ENCODE peak calls at places on chromosomes 2 and 18, in ten cellular contexts. Z is GM12891, T is stomach, Y is GM23338, I is Panc1, C is transverse colon, E is HCT116, V is endothelial cell of umbilical vein, O is K562, J is HL-60. X is an unnamed sample.
A peak's percentile ranks its signal among the peaks of the same experiment; 100 is the strongest.

GRCh38 chr2:112910219-112910618 is 746 bp upstream of the IL37 start:
- DNase-seq in C (no peak), I (no peak), J (no peak), T (no peak), Y (no peak), O (no peak), V (no peak), E (no peak), Z (no peak), X (no peak)

GRCh38 chr2:120433816-120434290 is 87.9 kb downstream of the INHBB start:
- DNase-seq in I (no peak), O (no peak), Z (no peak), V (no peak), Y (no peak), T (no peak), C (no peak), E (no peak), J (no peak), X (no peak)

GRCh38 chr2:126722546-126722945 is 66.6 kb downstream of the GYPC start:
- DNase-seq in V (no peak), T (no peak), C (no peak), Z (no peak), E (no peak), O (no peak), J (no peak), Y (no peak), I (no peak), X (no peak)

GRCh38 chr2:127355407-127356008 is 32.3 kb downstream of the MAP3K2 start:
- DNase-seq in T (no peak), O (peak; percentile 44), V (peak; percentile 25), E (peak; percentile 27), Y (peak; percentile 75), I (no peak), J (no peak), Z (peak; percentile 10), C (no peak), X (no peak)

GRCh38 chr2:63283273-63283672 is 232.6 kb downstream of the OTX1 start:
- DNase-seq in E (no peak), C (no peak), Z (no peak), V (no peak), J (no peak), O (no peak), T (no peak), Y (no peak), I (no peak), X (no peak)

GRCh38 chr2:71608034-71608433 is 154.7 kb downstream of the DYSF start:
- DNase-seq in T (peak; percentile 13), O (no peak), V (no peak), J (no peak), Z (no peak), C (no peak), I (no peak), Y (no peak), E (no peak), X (no peak)

GRCh38 chr2:63163231-63163845 is 112.7 kb downstream of the OTX1 start:
- DNase-seq in Z (no peak), J (no peak), C (no peak), I (no peak), Y (peak; percentile 11), O (no peak), T (no peak), V (no peak), E (no peak), X (no peak)

GRCh38 chr18:5197461-5197860 is 404 bp upstream of the AKAIN1 start:
- DNase-seq in T (no peak), V (no peak), C (no peak), J (no peak), O (no peak), Z (no peak), E (no peak), I (no peak), Y (peak; percentile 30), X (no peak)

GRCh38 chr2:61288070-61288841 is 126.3 kb downstream of the C2orf74 start:
- DNase-seq in T (no peak), Z (no peak), O (peak; percentile 60), Y (no peak), C (no peak), J (no peak), E (no peak), I (no peak), V (no peak), X (no peak)

GRCh38 chr2:64595397-64596160 is 58.1 kb downstream of the SERTAD2 start:
- DNase-seq in O (peak; percentile 32), Z (no peak), Y (peak; percentile 65), E (peak; percentile 27), T (no peak), J (no peak), I (peak; percentile 27), C (peak; percentile 34), V (no peak), X (no peak)

GRCh38 chr2:147945660-147946059 is 74.9 kb downstream of the ORC4 start:
- DNase-seq in O (no peak), V (peak; percentile 28), C (no peak), T (no peak), Z (no peak), J (no peak), Y (peak; percentile 32), I (no peak), E (no peak), X (no peak)

GRCh38 chr2:152473151-152473857 is 138.3 kb downstream of the FMNL2 start:
- DNase-seq in E (no peak), Z (no peak), T (no peak), V (no peak), Y (no peak), C (no peak), O (no peak), I (no peak), J (no peak), X (no peak)

GRCh38 chr18:48399303-48400075 is 9.7 kb downstream of the ZBTB7C start:
- DNase-seq in J (no peak), Z (no peak), T (no peak), C (no peak), O (no peak), I (no peak), E (no peak), V (no peak), Y (no peak), X (no peak)

GRCh38 chr2:6877402-6878305 is at the start of gene RSAD2:
- DNase-seq in V (peak; percentile 37), C (peak; percentile 22), Z (no peak), I (no peak), T (peak; percentile 40), O (peak; percentile 22), Y (no peak), E (no peak), J (no peak), X (no peak)

GRCh38 chr2:57711991-57712390 is 334.6 kb upstream of the VRK2 start:
- DNase-seq in O (no peak), C (no peak), T (no peak), I (no peak), Z (no peak), E (no peak), Y (no peak), V (no peak), J (no peak), X (no peak)

GRCh38 chr2:124283090-124283489 is 258.0 kb downstream of the CNTNAP5 start:
- DNase-seq in Z (no peak), V (no peak), T (peak; percentile 39), O (no peak), C (no peak), Y (no peak), I (no peak), J (no peak), E (no peak), X (peak; percentile 91)

GRCh38 chr2:177147093-177147694 is 65.4 kb upstream of the HNRNPA3 start:
- DNase-seq in J (no peak), Z (no peak), V (peak; percentile 83), Y (peak; percentile 78), T (no peak), O (peak; percentile 44), E (no peak), I (no peak), C (no peak), X (no peak)

GRCh38 chr2:241733391-241734207 is 831 bp upstream of the D2HGDH start:
- DNase-seq in T (no peak), V (no peak), O (no peak), I (no peak), Y (no peak), Z (no peak), J (no peak), C (no peak), E (no peak), X (no peak)

GRCh38 chr2:54560146-54560881 is 104.2 kb downstream of the SPTBN1 start:
- DNase-seq in Z (no peak), J (peak; percentile 54), E (no peak), C (peak; percentile 69), T (no peak), V (peak; percentile 52), I (no peak), O (peak; percentile 48), Y (peak; percentile 40), X (no peak)

GRCh38 chr2:37344453-37345361 is at the start of gene QPCT:
- DNase-seq in O (peak; percentile 29), J (no peak), Z (peak; percentile 57), Y (peak; percentile 46), E (no peak), I (no peak), C (peak; percentile 69), V (peak; percentile 39), T (peak; percentile 43), X (no peak)

GRCh38 chr2:88355486-88355885 is 97.0 kb downstream of the FOXI3 start:
- DNase-seq in E (no peak), T (no peak), I (no peak), O (no peak), Y (peak; percentile 29), C (no peak), V (no peak), Z (no peak), J (no peak), X (no peak)

GRCh38 chr18:12431561-12431960 is 23.8 kb downstream of the PRELID3A start:
- DNase-seq in J (no peak), T (no peak), C (no peak), O (no peak), Z (no peak), I (no peak), Y (no peak), V (no peak), E (no peak), X (no peak)
- TF ChIP-seq POLR2AphosphoS5 in J (no peak), T (no peak), C (no peak), O (no peak), Z (no peak), I (no peak), Y (no peak), V (no peak), E (no peak), X (no peak)

GRCh38 chr2:157264099-157264498 is 6.6 kb downstream of the GALNT5 start:
- DNase-seq in C (no peak), O (no peak), V (no peak), I (no peak), E (no peak), Y (no peak), J (no peak), Z (no peak), T (no peak), X (no peak)
- TF ChIP-seq POLR2AphosphoS5 in C (no peak), O (no peak), V (no peak), I (no peak), E (no peak), Y (no peak), J (no peak), Z (no peak), T (no peak), X (no peak)

GRCh38 chr2:182061739-182062138 is 76.1 kb downstream of the PPP1R1C start:
- DNase-seq in E (no peak), J (no peak), C (no peak), Y (no peak), T (no peak), V (no peak), I (no peak), Z (no peak), O (no peak), X (no peak)
- TF ChIP-seq POLR2AphosphoS5 in E (no peak), J (no peak), C (no peak), Y (no peak), T (no peak), V (no peak), I (no peak), Z (no peak), O (no peak), X (no peak)

GRCh38 chr2:77054938-77055337 is 467.2 kb downstream of the LRRTM4 start:
- DNase-seq in Y (peak; percentile 68), J (no peak), Z (no peak), O (no peak), C (no peak), I (no peak), E (no peak), T (no peak), V (no peak), X (no peak)
- TF ChIP-seq POLR2AphosphoS5 in Y (no peak), J (no peak), Z (no peak), O (no peak), C (no peak), I (no peak), E (no peak), T (no peak), V (no peak), X (no peak)